ENCODE peak calls at places on chromosomes 6 and 20, in seven cellular contexts. One of them, this sample, is unnamed.

GRCh38 chr6:132764370-132764769 is 6.7 kb upstream of the VNN2 start:
- DNase-seq in heart right ventricle: peak; percentile 33
- DNase-seq in brain microvascular endothelial cell: peak; percentile 41
- DNase-seq in mammary epithelial cell: peak; percentile 90
- DNase-seq in CD8-positive, alpha-beta T cell: no peak
- DNase-seq in ovary: no peak
- DNase-seq in cardiac muscle cell: peak; percentile 13
- DNase-seq in this sample: peak; percentile 95

GRCh38 chr6:18055098-18055497 is 67.4 kb downstream of the NHLRC1 start:
- DNase-seq in heart right ventricle: no peak
- DNase-seq in brain microvascular endothelial cell: no peak
- DNase-seq in mammary epithelial cell: no peak
- DNase-seq in CD8-positive, alpha-beta T cell: no peak
- DNase-seq in ovary: no peak
- DNase-seq in cardiac muscle cell: no peak
- DNase-seq in this sample: no peak

GRCh38 chr6:7106215-7106751 is 1.5 kb upstream of the RREB1 start:
- DNase-seq in heart right ventricle: no peak
- DNase-seq in brain microvascular endothelial cell: peak; percentile 12
- DNase-seq in mammary epithelial cell: no peak
- DNase-seq in CD8-positive, alpha-beta T cell: no peak
- DNase-seq in ovary: no peak
- DNase-seq in cardiac muscle cell: peak; percentile 46
- DNase-seq in this sample: no peak

GRCh38 chr6:37239511-37239910 is 18.1 kb upstream of the TBC1D22B start:
- DNase-seq in heart right ventricle: no peak
- DNase-seq in brain microvascular endothelial cell: no peak
- DNase-seq in mammary epithelial cell: no peak
- DNase-seq in CD8-positive, alpha-beta T cell: no peak
- DNase-seq in ovary: no peak
- DNase-seq in cardiac muscle cell: no peak
- DNase-seq in this sample: peak; percentile 44

GRCh38 chr6:16146527-16146955 is 17.7 kb downstream of the MYLIP start:
- DNase-seq in heart right ventricle: no peak
- DNase-seq in brain microvascular endothelial cell: peak; percentile 72
- DNase-seq in mammary epithelial cell: no peak
- DNase-seq in CD8-positive, alpha-beta T cell: no peak
- DNase-seq in ovary: no peak
- DNase-seq in cardiac muscle cell: no peak
- DNase-seq in this sample: no peak

GRCh38 chr6:135182993-135183531 is 2.0 kb downstream of the MYB start:
- DNase-seq in heart right ventricle: no peak
- DNase-seq in brain microvascular endothelial cell: no peak
- DNase-seq in mammary epithelial cell: peak; percentile 29
- DNase-seq in CD8-positive, alpha-beta T cell: peak; percentile 70
- DNase-seq in ovary: no peak
- DNase-seq in cardiac muscle cell: no peak
- DNase-seq in this sample: peak; percentile 5

GRCh38 chr6:133613231-133613630 is 275.7 kb upstream of the TCF21 start:
- DNase-seq in heart right ventricle: no peak
- DNase-seq in brain microvascular endothelial cell: no peak
- DNase-seq in mammary epithelial cell: no peak
- DNase-seq in CD8-positive, alpha-beta T cell: no peak
- DNase-seq in ovary: no peak
- DNase-seq in cardiac muscle cell: no peak
- DNase-seq in this sample: no peak

GRCh38 chr20:39021748-39022147 is 59.6 kb downstream of the DHX35 start:
- DNase-seq in heart right ventricle: no peak
- DNase-seq in brain microvascular endothelial cell: no peak
- DNase-seq in mammary epithelial cell: no peak
- DNase-seq in CD8-positive, alpha-beta T cell: no peak
- DNase-seq in ovary: no peak
- DNase-seq in cardiac muscle cell: no peak
- DNase-seq in this sample: no peak

GRCh38 chr6:161545741-161546140 is 271.9 kb upstream of the AGPAT4 start:
- DNase-seq in heart right ventricle: no peak
- DNase-seq in brain microvascular endothelial cell: no peak
- DNase-seq in mammary epithelial cell: no peak
- DNase-seq in CD8-positive, alpha-beta T cell: no peak
- DNase-seq in ovary: no peak
- DNase-seq in cardiac muscle cell: no peak
- DNase-seq in this sample: no peak

GRCh38 chr6:35357671-35358070 is 15.3 kb downstream of the PPARD start:
- DNase-seq in heart right ventricle: no peak
- DNase-seq in brain microvascular endothelial cell: no peak
- DNase-seq in mammary epithelial cell: no peak
- DNase-seq in CD8-positive, alpha-beta T cell: no peak
- DNase-seq in ovary: no peak
- DNase-seq in cardiac muscle cell: no peak
- DNase-seq in this sample: no peak

GRCh38 chr20:24699321-24700165 is 230.1 kb downstream of the SYNDIG1 start:
- DNase-seq in heart right ventricle: no peak
- DNase-seq in brain microvascular endothelial cell: no peak
- DNase-seq in mammary epithelial cell: no peak
- DNase-seq in CD8-positive, alpha-beta T cell: no peak
- DNase-seq in ovary: no peak
- DNase-seq in cardiac muscle cell: no peak
- DNase-seq in this sample: no peak

GRCh38 chr6:148869589-148869988 is 122.8 kb downstream of the UST start:
- DNase-seq in heart right ventricle: no peak
- DNase-seq in brain microvascular endothelial cell: peak; percentile 81
- DNase-seq in mammary epithelial cell: peak; percentile 87
- DNase-seq in CD8-positive, alpha-beta T cell: no peak
- DNase-seq in ovary: no peak
- DNase-seq in cardiac muscle cell: no peak
- DNase-seq in this sample: peak; percentile 96

GRCh38 chr20:24755411-24755922 is 193.6 kb upstream of the CST7 start:
- DNase-seq in heart right ventricle: no peak
- DNase-seq in brain microvascular endothelial cell: no peak
- DNase-seq in mammary epithelial cell: no peak
- DNase-seq in CD8-positive, alpha-beta T cell: no peak
- DNase-seq in ovary: no peak
- DNase-seq in cardiac muscle cell: no peak
- DNase-seq in this sample: no peak

GRCh38 chr20:25083773-25084615 is 2.1 kb upstream of the VSX1 start:
- DNase-seq in heart right ventricle: no peak
- DNase-seq in brain microvascular endothelial cell: no peak
- DNase-seq in mammary epithelial cell: no peak
- DNase-seq in CD8-positive, alpha-beta T cell: no peak
- DNase-seq in ovary: no peak
- DNase-seq in cardiac muscle cell: no peak
- DNase-seq in this sample: no peak

GRCh38 chr6:324729-325125 is 32.4 kb downstream of the DUSP22 start:
- DNase-seq in heart right ventricle: no peak
- DNase-seq in brain microvascular endothelial cell: no peak
- DNase-seq in mammary epithelial cell: no peak
- DNase-seq in CD8-positive, alpha-beta T cell: no peak
- DNase-seq in ovary: no peak
- DNase-seq in cardiac muscle cell: no peak
- DNase-seq in this sample: no peak

GRCh38 chr20:62487564-62488086 is 11.8 kb upstream of the GATA5 start:
- DNase-seq in heart right ventricle: no peak
- DNase-seq in brain microvascular endothelial cell: no peak
- DNase-seq in mammary epithelial cell: no peak
- DNase-seq in CD8-positive, alpha-beta T cell: no peak
- DNase-seq in ovary: no peak
- DNase-seq in cardiac muscle cell: no peak
- DNase-seq in this sample: no peak

GRCh38 chr6:47592466-47592865 is 105.9 kb upstream of the ADGRF4 start:
- DNase-seq in heart right ventricle: no peak
- DNase-seq in brain microvascular endothelial cell: no peak
- DNase-seq in mammary epithelial cell: no peak
- DNase-seq in CD8-positive, alpha-beta T cell: no peak
- DNase-seq in ovary: no peak
- DNase-seq in cardiac muscle cell: no peak
- DNase-seq in this sample: no peak

GRCh38 chr6:81668615-81669047 is 83.8 kb downstream of the TENT5A start:
- DNase-seq in heart right ventricle: peak; percentile 10
- DNase-seq in brain microvascular endothelial cell: no peak
- DNase-seq in mammary epithelial cell: no peak
- DNase-seq in CD8-positive, alpha-beta T cell: no peak
- DNase-seq in ovary: no peak
- DNase-seq in cardiac muscle cell: no peak
- DNase-seq in this sample: no peak

GRCh38 chr6:141874930-141875602 is 257.7 kb upstream of the GJE1 start:
- DNase-seq in heart right ventricle: no peak
- DNase-seq in brain microvascular endothelial cell: no peak
- DNase-seq in mammary epithelial cell: no peak
- DNase-seq in CD8-positive, alpha-beta T cell: no peak
- DNase-seq in ovary: no peak
- DNase-seq in cardiac muscle cell: no peak
- DNase-seq in this sample: peak; percentile 57

GRCh38 chr6:139627091-139627490 is 252.6 kb upstream of the CITED2 start:
- DNase-seq in heart right ventricle: no peak
- DNase-seq in brain microvascular endothelial cell: no peak
- DNase-seq in mammary epithelial cell: no peak
- DNase-seq in CD8-positive, alpha-beta T cell: no peak
- DNase-seq in ovary: no peak
- DNase-seq in cardiac muscle cell: no peak
- DNase-seq in this sample: no peak

GRCh38 chr6:106547961-106548453 is 81.3 kb downstream of the RTN4IP1 start:
- DNase-seq in heart right ventricle: no peak
- DNase-seq in brain microvascular endothelial cell: peak; percentile 59
- DNase-seq in mammary epithelial cell: peak; percentile 94
- DNase-seq in CD8-positive, alpha-beta T cell: peak; percentile 46
- DNase-seq in ovary: peak; percentile 29
- DNase-seq in cardiac muscle cell: peak; percentile 33
- DNase-seq in this sample: peak; percentile 98

GRCh38 chr20:38878798-38879197 is 47.4 kb upstream of the FAM83D start:
- DNase-seq in heart right ventricle: peak; percentile 30
- DNase-seq in brain microvascular endothelial cell: peak; percentile 13
- DNase-seq in mammary epithelial cell: no peak
- DNase-seq in CD8-positive, alpha-beta T cell: no peak
- DNase-seq in ovary: no peak
- DNase-seq in cardiac muscle cell: peak; percentile 85
- DNase-seq in this sample: peak; percentile 18

GRCh38 chr20:38293490-38294333 is 10.2 kb upstream of the BPI start:
- DNase-seq in heart right ventricle: no peak
- DNase-seq in brain microvascular endothelial cell: no peak
- DNase-seq in mammary epithelial cell: peak; percentile 31
- DNase-seq in CD8-positive, alpha-beta T cell: no peak
- DNase-seq in ovary: no peak
- DNase-seq in cardiac muscle cell: no peak
- DNase-seq in this sample: no peak

GRCh38 chr6:97594834-97595233 is 311.8 kb upstream of the MMS22L start:
- DNase-seq in heart right ventricle: peak; percentile 52
- DNase-seq in brain microvascular endothelial cell: peak; percentile 34
- DNase-seq in mammary epithelial cell: no peak
- DNase-seq in CD8-positive, alpha-beta T cell: no peak
- DNase-seq in ovary: no peak
- DNase-seq in cardiac muscle cell: peak; percentile 78
- DNase-seq in this sample: peak; percentile 13

GRCh38 chr6:41694815-41695536 is 40.4 kb downstream of the TFEB start:
- DNase-seq in heart right ventricle: no peak
- DNase-seq in brain microvascular endothelial cell: peak; percentile 45
- DNase-seq in mammary epithelial cell: no peak
- DNase-seq in CD8-positive, alpha-beta T cell: no peak
- DNase-seq in ovary: no peak
- DNase-seq in cardiac muscle cell: no peak
- DNase-seq in this sample: no peak

GRCh38 chr6:30542404-30542725 is 13.9 kb downstream of the GNL1 start:
- DNase-seq in heart right ventricle: no peak
- DNase-seq in brain microvascular endothelial cell: no peak
- DNase-seq in mammary epithelial cell: no peak
- DNase-seq in CD8-positive, alpha-beta T cell: peak; percentile 47
- DNase-seq in ovary: no peak
- DNase-seq in cardiac muscle cell: no peak
- DNase-seq in this sample: no peak

GRCh38 chr6:30544666-30545272 is 11.5 kb downstream of the GNL1 start:
- DNase-seq in heart right ventricle: peak; percentile 26
- DNase-seq in brain microvascular endothelial cell: peak; percentile 57
- DNase-seq in mammary epithelial cell: peak; percentile 60
- DNase-seq in CD8-positive, alpha-beta T cell: no peak
- DNase-seq in ovary: no peak
- DNase-seq in cardiac muscle cell: peak; percentile 48
- DNase-seq in this sample: peak; percentile 70

GRCh38 chr6:30541515-30542403 is 14.5 kb downstream of the GNL1 start:
- DNase-seq in heart right ventricle: peak; percentile 73
- DNase-seq in brain microvascular endothelial cell: peak; percentile 73
- DNase-seq in mammary epithelial cell: peak; percentile 69
- DNase-seq in CD8-positive, alpha-beta T cell: peak; percentile 82
- DNase-seq in ovary: peak; percentile 67
- DNase-seq in cardiac muscle cell: peak; percentile 86
- DNase-seq in this sample: peak; percentile 83

GRCh38 chr6:30543824-30544223 is 12.5 kb downstream of the GNL1 start:
- DNase-seq in heart right ventricle: no peak
- DNase-seq in brain microvascular endothelial cell: no peak
- DNase-seq in mammary epithelial cell: no peak
- DNase-seq in CD8-positive, alpha-beta T cell: peak; percentile 35
- DNase-seq in ovary: no peak
- DNase-seq in cardiac muscle cell: no peak
- DNase-seq in this sample: no peak

GRCh38 chr6:30542915-30543314 is 13.4 kb downstream of the GNL1 start:
- DNase-seq in heart right ventricle: no peak
- DNase-seq in brain microvascular endothelial cell: peak; percentile 28
- DNase-seq in mammary epithelial cell: no peak
- DNase-seq in CD8-positive, alpha-beta T cell: no peak
- DNase-seq in ovary: no peak
- DNase-seq in cardiac muscle cell: no peak
- DNase-seq in this sample: no peak
- TF ChIP-seq CTCF in heart right ventricle: no peak
- TF ChIP-seq CTCF in brain microvascular endothelial cell: peak; percentile 39
- TF ChIP-seq CTCF in mammary epithelial cell: no peak
- TF ChIP-seq CTCF in CD8-positive, alpha-beta T cell: no peak
- TF ChIP-seq CTCF in ovary: no peak
- TF ChIP-seq CTCF in cardiac muscle cell: peak; percentile 5
- TF ChIP-seq CTCF in this sample: no peak

DNA sequence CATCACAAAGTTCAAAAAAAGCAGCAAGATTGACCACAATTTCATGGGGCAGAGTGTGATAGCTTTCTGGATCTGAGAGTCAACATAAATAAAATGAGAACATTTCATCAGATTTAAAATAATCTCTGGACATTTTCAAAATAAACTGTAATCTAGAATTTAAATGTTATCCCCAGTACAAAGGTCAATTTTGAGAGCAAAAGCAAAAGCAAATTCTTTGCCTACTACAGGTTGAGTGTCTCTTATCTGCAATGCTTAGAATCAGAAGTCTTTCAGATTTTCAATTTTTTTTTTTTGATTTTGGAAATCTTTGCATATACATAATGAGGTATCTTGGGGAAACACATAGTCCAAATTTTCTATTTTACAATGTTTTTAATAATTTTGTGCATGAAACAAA is 67.6 kb upstream of the LYRM2 start:
- DNase-seq in heart right ventricle: no peak
- DNase-seq in brain microvascular endothelial cell: no peak
- DNase-seq in mammary epithelial cell: no peak
- DNase-seq in CD8-positive, alpha-beta T cell: no peak
- DNase-seq in ovary: no peak
- DNase-seq in cardiac muscle cell: no peak
- DNase-seq in this sample: no peak
- H3K36me3 ChIP-seq in heart right ventricle: peaks cover 17% of the 10 kb centered on the region
- H3K36me3 ChIP-seq in brain microvascular endothelial cell: peaks cover 10% of the 10 kb centered on the region
- H3K36me3 ChIP-seq in mammary epithelial cell: peaks cover 28% of the 10 kb centered on the region
- H3K36me3 ChIP-seq in CD8-positive, alpha-beta T cell: peaks cover 37% of the 10 kb centered on the region
- H3K36me3 ChIP-seq in ovary: no peaks in the 10 kb centered on the region
- H3K36me3 ChIP-seq in cardiac muscle cell: peaks cover 45% of the 10 kb centered on the region
- H3K36me3 ChIP-seq in this sample: no peaks in the 10 kb centered on the region

GRCh38 chr6:32195652-32195901 is 3.1 kb upstream of the GPSM3 start:
- DNase-seq in heart right ventricle: peak; percentile 100
- DNase-seq in brain microvascular endothelial cell: peak; percentile 100
- DNase-seq in mammary epithelial cell: peak; percentile 100
- DNase-seq in CD8-positive, alpha-beta T cell: peak; percentile 100
- DNase-seq in ovary: peak; percentile 100
- DNase-seq in cardiac muscle cell: peak; percentile 100
- DNase-seq in this sample: peak; percentile 97
- H3K4me3 ChIP-seq in heart right ventricle: peak overlapping the region; percentile 69
- H3K4me3 ChIP-seq in brain microvascular endothelial cell: no peak overlapping the region
- H3K4me3 ChIP-seq in mammary epithelial cell: peak overlapping the region; percentile 74
- H3K4me3 ChIP-seq in CD8-positive, alpha-beta T cell: peak overlapping the region; percentile 85
- H3K4me3 ChIP-seq in ovary: peak overlapping the region; percentile 83
- H3K4me3 ChIP-seq in cardiac muscle cell: peak overlapping the region; percentile 37
- H3K4me3 ChIP-seq in this sample: peak overlapping the region; percentile 54

GRCh38 chr6:11618533-11618932 is 81.0 kb downstream of the TMEM170B start:
- DNase-seq in heart right ventricle: no peak
- DNase-seq in brain microvascular endothelial cell: peak; percentile 41
- DNase-seq in mammary epithelial cell: no peak
- DNase-seq in CD8-positive, alpha-beta T cell: no peak
- DNase-seq in ovary: no peak
- DNase-seq in cardiac muscle cell: no peak
- DNase-seq in this sample: peak; percentile 33
- TF ChIP-seq CTCF in heart right ventricle: no peak
- TF ChIP-seq CTCF in brain microvascular endothelial cell: peak; percentile 45
- TF ChIP-seq CTCF in mammary epithelial cell: peak; percentile 44
- TF ChIP-seq CTCF in CD8-positive, alpha-beta T cell: no peak
- TF ChIP-seq CTCF in ovary: no peak
- TF ChIP-seq CTCF in cardiac muscle cell: peak; percentile 19
- TF ChIP-seq CTCF in this sample: peak; percentile 20

This sample was measured in bronchial epithelial cell.